ENCODE peak calls at places on chromosomes 3 and 15, in eight cellular contexts. K is suprapubic skin, V is AG04450, B is Caco-2, M is cardiac fibroblast, R is bronchial epithelial cell, U is ovary, I is fibroblast of lung. F is an unnamed sample.

GRCh38 chr3:135240426-135240825 is 445.4 kb downstream of the EPHB1 start:
- DNase-seq in I (no peak), R (no peak), B (no peak), V (no peak), M (no peak), U (no peak), K (no peak), F (no peak)

GRCh38 chr3:14227866-14228265 is 49.2 kb downstream of the LSM3 start:
- DNase-seq in I (no peak), M (no peak), U (no peak), K (no peak), V (no peak), R (peak; percentile 92), B (peak; percentile 58), F (no peak)

GRCh38 chr15:70316059-70316600 is 218.4 kb upstream of the TLE3 start:
- DNase-seq in M (peak; percentile 26), I (peak; percentile 66), B (no peak), V (no peak), R (no peak), U (no peak), K (no peak), F (no peak)

GRCh38 chr3:115930168-115930567 is 306.9 kb downstream of the GAP43 start:
- DNase-seq in K (no peak), B (no peak), I (no peak), V (no peak), U (no peak), M (no peak), R (no peak), F (no peak)

GRCh38 chr3:84245779-84246178 is 713.0 kb upstream of the CADM2 start:
- DNase-seq in B (no peak), I (no peak), R (no peak), U (no peak), V (no peak), K (no peak), M (no peak), F (no peak)

GRCh38 chr15:78340243-78341056 is at the start of gene CRABP1:
- DNase-seq in R (no peak), M (no peak), B (no peak), K (no peak), I (no peak), V (no peak), U (no peak), F (no peak)

GRCh38 chr15:65044724-65045481 is at the start of gene SLC51B:
- DNase-seq in I (no peak), V (no peak), R (no peak), U (no peak), K (no peak), B (peak; percentile 96), M (no peak), F (no peak)

GRCh38 chr3:171142985-171143384 is 116.5 kb upstream of the SLC2A2 start:
- DNase-seq in I (peak; percentile 82), B (no peak), R (no peak), V (peak; percentile 26), K (no peak), M (peak; percentile 60), U (no peak), F (no peak)

GRCh38 chr3:107574650-107575049 is 51.9 kb downstream of the BBX start:
- DNase-seq in V (peak; percentile 18), B (no peak), K (no peak), M (peak; percentile 69), U (no peak), I (peak; percentile 42), R (peak; percentile 28), F (no peak)

GRCh38 chr3:24682141-24682547 is 187.5 kb upstream of the THRB start:
- DNase-seq in K (no peak), B (no peak), V (no peak), U (no peak), I (peak; percentile 68), M (peak; percentile 68), R (peak; percentile 77), F (no peak)

DNA sequence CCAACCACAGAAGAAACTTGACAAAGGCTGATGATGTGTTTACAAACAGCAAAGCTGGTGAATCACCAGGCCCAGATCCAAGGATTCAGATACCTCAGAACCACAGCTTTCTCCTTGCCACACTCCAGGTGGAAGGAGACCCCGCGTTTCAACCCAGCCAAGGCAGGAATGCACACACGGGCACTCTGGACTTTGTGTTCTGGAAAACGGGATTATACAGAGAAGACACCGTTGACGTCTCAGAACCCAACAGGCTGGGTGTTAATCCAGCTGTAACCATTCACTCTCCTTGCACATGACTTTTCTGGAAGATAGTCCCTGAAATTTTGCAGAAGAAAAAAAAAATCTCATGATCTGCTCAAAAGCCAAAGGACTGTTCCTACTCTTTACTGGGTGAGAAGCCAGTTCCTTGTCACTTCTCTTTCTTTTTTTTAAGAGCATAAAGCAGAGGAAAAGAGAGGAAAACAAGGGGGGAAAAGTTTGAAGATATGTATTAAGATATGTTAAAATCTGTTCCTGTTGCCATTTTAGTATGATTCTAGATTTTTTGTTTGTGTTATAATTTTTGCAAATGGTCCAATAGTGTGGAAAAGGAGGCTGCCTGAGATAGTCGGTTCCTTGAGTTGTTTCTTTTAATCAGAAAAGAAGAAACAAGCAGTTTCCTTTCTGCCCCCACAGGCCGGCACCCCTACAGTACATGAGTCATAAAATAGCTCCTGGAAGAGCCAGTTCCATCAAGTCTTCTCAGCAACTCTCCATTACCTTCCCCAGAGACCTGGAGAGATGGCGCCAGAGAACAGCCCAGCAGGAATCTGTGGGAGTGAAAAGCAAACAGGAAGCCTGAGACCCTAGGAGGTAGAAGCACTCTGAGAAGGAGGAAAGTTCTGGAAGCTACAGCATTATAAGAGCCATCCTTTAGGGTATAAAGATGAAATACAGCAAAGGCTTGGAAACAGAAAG is 73.1 kb downstream of the RORA start:
- DNase-seq in R (peak; percentile 25), B (no peak), V (no peak), I (peak; percentile 42), U (no peak), K (no peak), M (peak; percentile 81), F (no peak)
- TF ChIP-seq CTCF in R (no peak), B (no peak), V (peak; percentile 4), I (no peak), U (no peak), K (no peak), M (no peak), F (no peak)

GRCh38 chr3:52358362-52358940 is 42.3 kb downstream of the DNAH1 start:
- DNase-seq in R (no peak), U (no peak), B (no peak), I (no peak), V (no peak), M (no peak), K (no peak), F (no peak)
- H3K4me3 ChIP-seq in R (no peak overlapping the region), U (no peak overlapping the region), B (no peak overlapping the region), I (no peak overlapping the region), V (no peak overlapping the region), M (no peak overlapping the region), K (no peak overlapping the region), F (no peak overlapping the region)

GRCh38 chr3:185824467-185825378 is at the start of gene IGF2BP2:
- DNase-seq in V (peak; percentile 43), M (peak; percentile 92), R (peak; percentile 56), B (peak; percentile 88), K (peak; percentile 81), I (peak; percentile 84), U (peak; percentile 76), F (no peak)
- TF ChIP-seq CTCF in V (no peak), M (peak; percentile 5), R (peak; percentile 8), B (no peak), K (peak; percentile 8), I (no peak), U (no peak), F (no peak)

DNA sequence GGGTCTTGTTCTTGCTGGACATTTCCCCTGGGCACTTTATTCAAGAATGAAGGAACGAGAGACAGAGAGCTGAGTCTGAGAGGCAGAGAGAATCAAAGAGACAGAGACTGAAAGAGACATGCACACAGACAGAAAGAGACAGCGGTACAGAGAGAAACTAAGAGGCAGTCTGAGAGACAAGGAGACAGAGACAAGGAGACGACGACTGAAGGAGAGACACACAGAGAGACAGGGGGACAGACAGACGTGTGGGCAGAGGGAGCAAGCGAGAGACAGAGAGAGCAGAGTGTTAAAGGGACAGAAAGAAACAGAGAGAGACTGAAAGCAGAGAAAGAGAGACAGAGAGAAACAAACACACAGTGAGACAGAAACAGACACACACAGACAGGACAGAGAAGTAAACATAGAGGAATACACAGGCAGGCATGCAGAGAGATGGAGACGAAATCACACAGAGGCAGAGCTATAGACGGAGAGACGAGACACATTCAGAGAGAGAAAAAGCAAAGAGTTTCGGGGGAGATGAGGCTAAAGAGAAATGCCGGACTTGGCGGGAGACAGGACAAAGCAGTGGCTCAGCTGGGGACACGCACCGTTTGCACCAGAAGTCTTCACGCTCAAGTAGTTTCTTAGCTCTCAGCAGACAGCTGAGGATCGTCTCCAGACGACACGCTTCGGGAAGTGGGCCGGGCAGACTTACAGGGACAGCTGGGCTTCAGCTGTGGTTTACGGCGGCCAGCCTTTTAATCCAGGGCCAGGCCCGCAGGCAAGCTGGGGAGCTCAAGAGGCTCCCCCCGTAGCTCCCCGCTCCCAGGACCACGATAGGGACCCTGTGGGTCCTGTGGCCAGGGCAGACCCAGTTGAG is 56.0 kb upstream of the DLG1 start:
- DNase-seq in I (peak; percentile 78), M (peak; percentile 57), R (no peak), K (no peak), U (peak; percentile 79), V (peak; percentile 49), B (no peak), F (peak; percentile 40)
- H3K4me3 ChIP-seq in I (peak overlapping the region; percentile 33), M (no peak overlapping the region), R (no peak overlapping the region), K (no peak overlapping the region), U (no peak overlapping the region), V (peak overlapping the region; percentile 38), B (no peak overlapping the region), F (no peak overlapping the region)

DNA sequence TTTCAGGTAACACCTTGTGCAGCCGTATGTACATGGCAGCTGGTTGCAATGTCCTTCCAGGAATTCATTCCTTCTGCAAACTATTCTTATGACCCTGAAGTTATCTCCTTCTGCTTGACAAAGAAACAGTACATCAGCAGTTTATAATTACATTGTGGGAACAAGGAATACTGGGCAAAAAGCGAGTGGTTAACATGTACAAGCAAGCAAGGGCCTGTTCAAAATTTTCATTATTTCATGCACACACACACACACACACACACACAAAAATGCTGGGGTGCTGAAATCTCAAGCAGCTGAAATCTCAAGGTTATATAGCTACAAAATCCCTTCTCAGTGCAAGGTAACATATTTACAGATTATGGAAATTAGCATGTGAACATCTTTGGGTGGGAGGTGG is 30.7 kb downstream of the GTPBP8 start:
- DNase-seq in R (peak; percentile 80), U (no peak), V (no peak), M (no peak), B (no peak), I (no peak), K (no peak), F (no peak)
- TF ChIP-seq CTCF in R (no peak), U (no peak), V (no peak), M (no peak), B (no peak), I (no peak), K (no peak), F (no peak)